ENCODE peak calls at places on chromosomes 12 and 14, in four cellular contexts. J is K562, N is SK-N-SH, F is HepG2. P is an unnamed sample.

GRCh38 chr12:24066865-24067264 is 117.4 kb upstream of the SOX5 start:
- DNase-seq in J (no peak), F (no peak), N (no peak), P (no peak)

GRCh38 chr14:94538070-94538740 is 23.0 kb upstream of the SERPINA4 start:
- DNase-seq in N (no peak), F (no peak), J (no peak), P (no peak)

GRCh38 chr12:78494911-78495310 is 369.7 kb upstream of the SYT1 start:
- DNase-seq in N (no peak), F (no peak), J (no peak), P (no peak)

GRCh38 chr14:33836203-33836894 is 114.5 kb downstream of the EGLN3 start:
- DNase-seq in N (no peak), F (no peak), J (peak; percentile 26), P (no peak)

GRCh38 chr14:83217492-83217891 is 1683.8 kb upstream of the SEL1L start:
- DNase-seq in J (no peak), N (no peak), F (no peak), P (no peak)

GRCh38 chr12:15045451-15045850 is 72.6 kb downstream of the PDE6H start:
- DNase-seq in F (no peak), J (no peak), N (no peak), P (no peak)

GRCh38 chr14:76584271-76584702 is 177.0 kb upstream of the VASH1 start:
- DNase-seq in J (no peak), N (no peak), F (no peak), P (no peak)

GRCh38 chr14:75022655-75023054 is 19.9 kb downstream of the EIF2B2 start:
- DNase-seq in J (peak; percentile 16), N (peak; percentile 49), F (peak; percentile 40), P (no peak)

GRCh38 chr14:65069874-65070709 is 32.2 kb downstream of the MAX start:
- DNase-seq in J (no peak), F (no peak), N (no peak), P (no peak)

GRCh38 chr14:72782182-72782508 is 111.8 kb downstream of the DPF3 start:
- DNase-seq in J (no peak), N (no peak), F (no peak), P (no peak)

GRCh38 chr12:133057446-133057845 is 20.1 kb downstream of the ZNF84 start:
- DNase-seq in N (no peak), J (no peak), F (no peak), P (no peak)

GRCh38 chr12:79688376-79689040 is 2.3 kb downstream of the PAWR start:
- DNase-seq in J (no peak), N (no peak), F (no peak), P (no peak)

GRCh38 chr12:19263666-19264065 is 134.1 kb downstream of the PLEKHA5 start:
- DNase-seq in F (no peak), J (no peak), N (no peak), P (no peak)

GRCh38 chr14:22534547-22534946 is 54.5 kb downstream of the DAD1 start:
- DNase-seq in F (no peak), J (no peak), N (no peak), P (no peak)

GRCh38 chr14:54637829-54638446 is 71.0 kb downstream of the SAMD4A start:
- DNase-seq in J (no peak), N (no peak), F (no peak), P (no peak)

GRCh38 chr12:68786929-68787328 is 21.0 kb upstream of the MDM2 start:
- DNase-seq in F (peak; percentile 56), N (no peak), J (no peak), P (no peak)

GRCh38 chr12:14239935-14240872 is 125.3 kb upstream of the ATF7IP start:
- DNase-seq in N (peak; percentile 33), F (no peak), J (no peak), P (no peak)

GRCh38 chr12:34287986-34288962 is 266.0 kb downstream of the ALG10 start:
- DNase-seq in N (no peak), F (no peak), J (no peak), P (no peak)

GRCh38 chr12:56158926-56159461 is 835 bp downstream of the MYL6 start:
- DNase-seq in J (no peak), N (peak; percentile 56), F (peak; percentile 70), P (no peak)

GRCh38 chr14:100306506-100307214 is 416 bp upstream of the SLC25A29 start:
- DNase-seq in J (peak; percentile 93), N (peak; percentile 99), F (peak; percentile 70), P (peak; percentile 54)

GRCh38 chr12:52236386-52237050 is 3.5 kb downstream of the KRT7 start:
- DNase-seq in J (no peak), N (peak; percentile 9), F (no peak), P (no peak)

GRCh38 chr12:58433969-58434368 is 486.3 kb downstream of the LRIG3 start:
- DNase-seq in J (no peak), N (no peak), F (no peak), P (peak; percentile 36)

GRCh38 chr12:121524196-121524930 is 56.5 kb downstream of the KDM2B start:
- DNase-seq in J (no peak), F (no peak), N (no peak), P (no peak)

GRCh38 chr14:24339284-24340151 is at the start of gene RIPK3:
- DNase-seq in F (no peak), J (no peak), N (no peak), P (no peak)
- TF ChIP-seq ZBTB33 in F (no peak), J (peak; percentile 15), N (no peak), P (no peak)

DNA sequence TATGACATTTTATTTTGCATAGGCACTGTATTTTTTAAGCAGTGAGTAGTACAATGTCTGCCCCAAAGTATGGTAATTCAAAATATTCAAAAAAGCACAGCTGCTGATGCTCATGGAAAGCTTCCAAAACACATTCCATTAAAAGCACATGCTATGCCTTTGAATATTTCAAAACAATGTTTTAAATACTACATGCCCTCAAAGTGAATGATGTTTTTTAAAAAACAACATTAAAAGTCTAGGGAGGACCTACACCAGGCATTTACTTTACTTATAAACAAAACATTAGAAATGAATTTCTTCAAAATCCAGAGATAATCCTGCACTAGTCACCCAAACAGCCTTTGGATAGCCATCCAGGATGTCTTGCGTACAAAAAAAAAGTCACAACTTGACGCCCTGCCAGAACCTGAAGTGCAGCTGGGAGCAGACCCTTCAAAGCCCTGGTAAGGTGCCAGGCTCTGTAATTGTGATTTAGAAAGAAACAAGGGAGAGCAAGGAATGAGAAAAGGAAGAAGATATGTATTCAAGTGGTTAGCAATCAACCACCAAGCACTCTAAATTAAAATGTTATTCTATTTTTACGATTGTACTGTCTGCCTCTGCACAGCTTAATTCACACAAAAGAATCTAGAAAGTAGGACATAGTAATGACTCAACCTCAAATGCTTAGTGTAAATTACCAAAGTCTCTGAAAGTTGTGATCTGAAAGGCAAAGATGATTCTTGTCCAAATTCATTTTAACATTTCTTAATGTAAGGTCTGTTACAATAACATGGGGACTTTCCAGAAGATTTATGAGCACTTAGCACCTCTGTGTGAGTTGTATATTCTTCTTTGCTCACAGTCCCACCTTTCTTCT is 31.9 kb downstream of the CEP83 start:
- DNase-seq in N (no peak), F (no peak), J (no peak), P (no peak)
- TF ChIP-seq ZBTB33 in N (no peak), F (no peak), J (no peak), P (no peak)

GRCh38 chr14:20679907-20680306 is 4.5 kb upstream of the RNASE4 start:
- DNase-seq in N (peak; percentile 29), F (peak; percentile 76), J (peak; percentile 58), P (no peak)
- TF ChIP-seq ZBTB33 in N (no peak), F (no peak), J (no peak), P (no peak)

GRCh38 chr12:126212827-126213226 is 1147.6 kb downstream of the AACS start:
- DNase-seq in F (no peak), J (no peak), N (no peak), P (no peak)
- TF ChIP-seq ZBTB33 in F (no peak), J (no peak), N (no peak), P (no peak)

DNA sequence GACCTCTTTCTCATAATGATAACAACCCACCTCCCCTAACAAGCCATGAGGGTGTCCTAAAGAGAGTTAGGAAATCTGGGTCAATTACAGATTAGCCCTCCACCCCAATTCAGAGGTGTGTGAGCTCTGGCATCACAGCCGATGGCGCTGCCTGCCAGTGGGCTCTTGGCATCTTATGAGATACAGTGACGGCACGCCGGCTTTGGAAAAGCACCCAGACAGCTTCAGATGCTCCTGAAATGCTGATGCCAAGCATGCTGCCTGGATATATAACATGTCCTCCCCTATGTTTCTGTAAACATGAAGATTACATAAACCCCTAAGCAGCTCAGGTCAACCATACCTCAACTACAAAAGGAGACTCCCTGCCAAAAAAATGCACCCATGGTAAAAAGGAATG is 152.6 kb downstream of the TTC7B start:
- DNase-seq in N (no peak), F (no peak), J (no peak), P (no peak)
- TF ChIP-seq ZBTB33 in N (no peak), F (no peak), J (no peak), P (no peak)

DNA sequence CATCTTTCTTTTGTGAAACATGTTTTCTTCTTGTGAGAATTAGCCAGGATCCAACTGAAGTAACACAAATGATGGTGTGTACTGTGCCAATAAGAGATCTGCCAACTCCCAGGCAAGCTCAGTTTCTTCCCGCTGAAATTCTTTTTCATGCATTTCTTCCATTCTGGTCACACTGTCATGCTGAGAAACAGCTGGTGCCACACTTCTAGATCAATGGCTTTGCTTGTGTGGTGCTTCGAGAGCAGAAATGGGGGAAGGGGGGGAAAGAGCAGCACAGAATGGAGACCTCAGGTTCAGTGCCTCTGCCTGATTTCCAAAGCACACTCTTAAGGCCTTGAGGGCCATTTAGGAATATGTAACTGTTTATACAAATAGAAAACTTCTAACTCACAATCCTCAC is 41.4 kb upstream of the FGF6 start:
- DNase-seq in N (no peak), J (no peak), F (no peak), P (no peak)
- TF ChIP-seq ZBTB33 in N (no peak), J (no peak), F (no peak), P (no peak)

DNA sequence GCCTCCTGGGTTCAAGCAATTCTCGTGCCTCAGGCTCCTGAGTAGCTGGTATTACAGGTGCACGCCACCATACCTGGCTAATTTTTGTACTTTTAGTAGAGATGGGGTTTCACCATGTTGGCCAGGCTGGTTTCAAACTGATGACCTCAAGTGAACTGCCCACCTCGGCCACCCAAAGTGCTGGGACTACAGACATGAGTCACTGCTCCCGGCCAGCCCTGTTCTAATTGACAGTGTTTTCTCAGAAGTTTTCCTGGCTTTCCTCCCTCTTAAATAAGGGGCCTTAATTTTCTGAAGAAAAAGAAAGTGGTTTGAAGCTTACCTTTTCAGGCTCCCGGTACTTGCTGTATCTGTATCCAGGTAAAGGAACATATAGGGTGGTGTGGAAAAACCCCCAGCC is 1.7 kb downstream of the HAL start:
- DNase-seq in F (no peak), J (no peak), N (no peak), P (no peak)
- TF ChIP-seq ZBTB33 in F (no peak), J (no peak), N (no peak), P (no peak)

DNA sequence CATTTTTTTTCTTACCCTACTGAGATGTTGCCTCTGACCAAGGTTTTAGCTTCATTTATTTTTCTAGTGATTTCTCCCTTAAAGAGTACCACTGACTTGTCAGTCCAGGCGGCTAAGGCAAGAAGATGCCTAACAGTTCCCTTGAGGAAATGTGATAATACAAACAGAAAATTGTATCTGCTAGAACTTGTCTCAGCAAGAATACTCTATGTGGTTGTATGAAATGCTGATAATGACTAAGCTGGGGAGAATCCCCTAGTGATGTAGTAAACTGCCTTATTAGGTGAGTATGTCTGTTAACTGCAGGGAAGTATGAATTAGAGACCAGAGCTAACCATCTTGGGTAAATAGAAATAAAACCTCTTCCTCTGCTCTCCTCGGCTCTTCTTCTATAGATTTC is 6.7 kb downstream of the C12orf54 start:
- DNase-seq in J (no peak), N (no peak), F (no peak), P (no peak)
- TF ChIP-seq ZBTB33 in J (no peak), N (no peak), F (no peak), P (no peak)

P was measured in HCT116.